ENCODE peak calls at places on chromosomes 4 and X, in four cellular contexts. P is left ventricle myocardium inferior, S is breast epithelium, K is left lung. X is an unnamed sample. For H3K36me3, the result is how much of the 10 kb centered on the place peaks cover.

GRCh38 chrX:47556045-47556623 is 4.9 kb upstream of the ARAF start:
- DNase-seq in S (peak), K (peak), P (peak), X (peak)

GRCh38 chrX:68990948-68991347 is 162.1 kb downstream of the EFNB1 start:
- DNase-seq in K (no peak), S (no peak), P (no peak), X (no peak)

GRCh38 chrX:72620550-72621145 is 48.0 kb upstream of the HDAC8 start:
- DNase-seq in S (peak), P (peak), K (peak), X (peak)

GRCh38 chr4:113825272-113825671 is 63.7 kb upstream of the CAMK2D start:
- DNase-seq in K (no peak), S (no peak), P (no peak), X (no peak)

GRCh38 chr4:56619160-56619559 is 61.9 kb downstream of the HOPX start:
- DNase-seq in K (no peak), P (no peak), S (no peak), X (peak)

GRCh38 chrX:124263743-124264142 is 68.7 kb upstream of the TEX13D start:
- DNase-seq in K (no peak), P (no peak), S (no peak), X (peak)

GRCh38 chr4:104879367-104879766 is 267.3 kb upstream of the TET2 start:
- DNase-seq in K (no peak), S (no peak), P (no peak), X (peak)

GRCh38 chr4:146368209-146368608 is 153.5 kb downstream of the SLC10A7 start:
- DNase-seq in S (no peak), P (peak), K (no peak), X (no peak)

GRCh38 chr4:142345909-142346308 is 500.2 kb downstream of the INPP4B start:
- DNase-seq in S (no peak), P (no peak), K (no peak), X (no peak)

GRCh38 chr4:42398448-42399355 is 1.4 kb downstream of the SHISA3 start:
- DNase-seq in P (peak), S (no peak), K (no peak), X (no peak)

GRCh38 chrX:22575161-22575845 is 302.6 kb downstream of the CBLL2 start:
- DNase-seq in K (no peak), S (no peak), P (no peak), X (peak)

GRCh38 chr4:180657881-180658280 is 1585.3 kb upstream of the TENM3 start:
- DNase-seq in P (no peak), S (no peak), K (no peak), X (no peak)

GRCh38 chr4:146110847-146111485 is 64.6 kb upstream of the LSM6 start:
- DNase-seq in S (no peak), K (no peak), P (no peak), X (no peak)

GRCh38 chr4:110518889-110519490 is 43.0 kb downstream of the ENPEP start:
- DNase-seq in K (no peak), S (no peak), P (no peak), X (peak)

GRCh38 chr4:821631-822030 is 4.3 kb downstream of the CPLX1 start:
- DNase-seq in S (no peak), P (no peak), K (no peak), X (no peak)

GRCh38 chr4:1380368-1381151 is 25.7 kb downstream of the NKX1-1 start:
- DNase-seq in P (peak), S (peak), K (peak), X (no peak)

GRCh38 chr4:77344001-77344400 is 187.0 kb downstream of the CCNG2 start:
- DNase-seq in P (no peak), S (no peak), K (no peak), X (peak)

GRCh38 chrX:135572436-135572835 is 52.0 kb downstream of the INTS6L start:
- DNase-seq in P (no peak), S (no peak), K (no peak), X (no peak)

GRCh38 chr4:182307746-182308145 is 64.5 kb downstream of the TENM3 start:
- DNase-seq in S (no peak), K (no peak), P (no peak), X (peak)

GRCh38 chrX:102651968-102652744 is 873 bp downstream of the GPRASP1 start:
- DNase-seq in P (no peak), S (no peak), K (no peak), X (peak)

GRCh38 chrX:148310402-148311200 is 189.8 kb upstream of the AFF2 start:
- DNase-seq in P (no peak), S (no peak), K (no peak), X (no peak)

GRCh38 chr4:144295286-144295995 is 154.9 kb upstream of the GYPA start:
- DNase-seq in P (no peak), S (no peak), K (no peak), X (peak)

GRCh38 chrX:7570432-7571009 is 272.4 kb upstream of the VCX start:
- DNase-seq in S (no peak), K (no peak), P (no peak), X (peak)

GRCh38 chr4:185718578-185719492 is 93.2 kb downstream of the SORBS2 start:
- DNase-seq in P (no peak), K (no peak), S (no peak), X (no peak)

GRCh38 chr4:1667273-1667672 is 16.8 kb downstream of the FAM53A start:
- DNase-seq in K (no peak), P (no peak), S (no peak), X (no peak)

GRCh38 chrX:8748855-8749254 is 16.9 kb upstream of the ANOS1 start:
- DNase-seq in S (no peak), P (no peak), K (no peak), X (peak)

GRCh38 chr4:118102195-118102594 is 67.9 kb downstream of the NDST3 start:
- DNase-seq in K (no peak), S (no peak), P (no peak), X (no peak)

GRCh38 chr4:78652282-78652876 is 100.8 kb downstream of the ANXA3 start:
- DNase-seq in P (no peak), K (no peak), S (peak), X (no peak)

GRCh38 chr4:176800891-176801534 is 8.3 kb upstream of the VEGFC start:
- DNase-seq in S (no peak), K (no peak), P (no peak), X (no peak)

GRCh38 chrX:149715468-149715867 is 3.6 kb downstream of the MAGEA11 start:
- DNase-seq in K (no peak), S (no peak), P (no peak), X (no peak)

GRCh38 chr4:2741626-2742025 is 14.5 kb downstream of the TNIP2 start:
- DNase-seq in P (no peak), K (peak), S (no peak), X (no peak)

DNA sequence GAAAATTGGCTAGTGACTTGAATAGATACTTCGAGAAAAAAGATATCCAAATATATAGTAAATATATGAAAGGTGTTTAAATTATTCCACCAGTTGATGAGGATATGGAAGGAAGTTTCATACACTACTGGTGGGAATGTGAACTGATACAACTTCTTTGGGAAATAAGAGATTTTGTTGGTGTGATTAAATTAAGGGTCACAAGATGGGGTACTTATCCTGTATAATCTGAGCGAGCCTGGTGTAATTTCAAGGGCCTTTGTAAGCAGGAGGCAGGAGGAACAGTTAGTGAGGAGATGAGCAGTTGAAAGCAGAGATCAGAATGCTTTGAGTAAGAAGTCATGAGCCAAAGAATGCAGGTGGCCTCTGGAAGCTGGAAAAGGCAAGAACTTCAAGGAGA is 192.2 kb downstream of the KCTD8 start:
- DNase-seq in P (no peak), S (no peak), K (no peak), X (no peak)
- TF ChIP-seq CTCF in P (no peak), S (no peak), K (no peak), X (no peak)

GRCh38 chr4:128855656-128856055 is 46.2 kb downstream of the JADE1 start:
- DNase-seq in P (no peak), K (no peak), S (no peak), X (no peak)

GRCh38 chr4:128854433-128854832 is 44.9 kb downstream of the JADE1 start:
- DNase-seq in P (no peak), S (no peak), K (no peak), X (no peak)

GRCh38 chr4:128858875-128859696 is 49.6 kb downstream of the JADE1 start:
- DNase-seq in S (no peak), P (no peak), K (no peak), X (no peak)

GRCh38 chr4:128853741-128854140 is 44.2 kb downstream of the JADE1 start:
- DNase-seq in K (no peak), P (no peak), S (no peak), X (no peak)

DNA sequence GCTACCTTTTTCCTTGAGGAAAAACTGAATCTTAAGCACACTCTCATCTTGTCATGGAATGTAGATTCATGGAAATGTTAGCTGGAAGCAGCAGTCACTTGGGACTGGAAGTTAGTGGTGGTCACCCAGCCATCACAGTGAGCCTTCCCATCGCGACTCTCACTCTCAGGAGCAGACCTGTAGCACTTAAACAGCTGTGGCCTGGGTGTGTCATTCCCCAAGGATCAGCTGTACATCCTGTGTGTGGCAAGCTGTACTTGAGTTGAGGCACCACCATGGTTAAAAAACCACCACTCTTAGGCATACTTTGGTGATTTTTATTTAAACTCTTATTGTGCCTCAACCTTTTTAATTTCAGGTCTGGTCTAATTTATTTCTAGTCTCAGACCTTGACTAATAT is 46.7 kb downstream of the JADE1 start:
- DNase-seq in S (no peak), K (no peak), P (no peak), X (no peak)
- H3K36me3 ChIP-seq in S (under half), K (under half), P (half or more), X (under half)

DNA sequence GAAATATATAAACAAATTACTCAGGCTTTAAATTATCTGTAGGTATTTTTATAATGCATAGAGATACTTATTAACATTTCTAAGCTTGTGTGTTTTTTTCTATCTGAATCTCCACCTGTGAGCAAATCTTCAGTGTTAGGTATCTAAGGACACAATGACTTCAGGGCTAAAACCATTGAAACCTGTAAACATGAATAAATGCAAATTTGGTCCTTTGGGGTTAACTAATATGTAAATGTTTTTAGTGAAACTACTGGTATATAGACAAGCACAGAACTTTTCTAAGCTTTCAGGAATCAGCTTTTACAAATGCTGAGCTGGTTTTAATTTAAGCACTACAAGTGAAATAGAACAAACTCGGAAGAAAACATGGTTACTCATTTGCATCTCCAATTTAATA is 147.9 kb downstream of the FBXO8 start:
- DNase-seq in P (no peak), K (no peak), S (no peak), X (no peak)
- H3K4me3 ChIP-seq in P (peak), K (no peak), S (peak), X (no peak)

GRCh38 chrX:13898084-13898483 is 81.2 kb upstream of the GPM6B start:
- DNase-seq in K (no peak), P (no peak), S (no peak), X (no peak)
- TF ChIP-seq CTCF in K (no peak), P (peak), S (no peak), X (peak)

DNA sequence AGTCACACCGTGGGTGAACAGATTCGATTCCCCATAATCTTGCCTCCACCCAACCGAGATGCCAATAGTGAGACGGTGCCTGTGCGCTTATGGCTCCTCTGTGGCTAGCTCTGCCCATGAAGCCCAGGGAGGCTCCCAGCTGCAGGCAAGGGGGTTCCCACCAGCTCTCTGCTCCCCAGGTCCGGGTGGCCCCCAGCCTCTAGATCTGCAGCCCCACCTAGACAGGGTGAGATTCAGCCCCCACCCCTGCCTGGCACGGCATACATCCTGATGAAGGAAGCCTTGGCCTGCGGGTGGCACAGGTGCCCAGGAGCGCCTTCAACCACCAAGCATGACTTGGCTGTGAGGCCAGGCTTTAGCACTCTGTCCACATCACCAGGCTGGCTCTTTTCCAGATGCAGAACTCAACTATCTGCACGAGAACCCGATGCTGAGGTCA is 40.6 kb downstream of the WDR1 start:
- DNase-seq in K (peak), S (peak), P (peak), X (no peak)
- H3K36me3 ChIP-seq in K (under half), S (under half), P (half or more), X (half or more)

GRCh38 chrX:153925739-153926593 is at the start of gene ARHGAP4:
- DNase-seq in S (no peak), K (peak), P (no peak), X (no peak)
- H3K4me3 ChIP-seq in S (peak), K (peak), P (peak), X (peak)

DNA sequence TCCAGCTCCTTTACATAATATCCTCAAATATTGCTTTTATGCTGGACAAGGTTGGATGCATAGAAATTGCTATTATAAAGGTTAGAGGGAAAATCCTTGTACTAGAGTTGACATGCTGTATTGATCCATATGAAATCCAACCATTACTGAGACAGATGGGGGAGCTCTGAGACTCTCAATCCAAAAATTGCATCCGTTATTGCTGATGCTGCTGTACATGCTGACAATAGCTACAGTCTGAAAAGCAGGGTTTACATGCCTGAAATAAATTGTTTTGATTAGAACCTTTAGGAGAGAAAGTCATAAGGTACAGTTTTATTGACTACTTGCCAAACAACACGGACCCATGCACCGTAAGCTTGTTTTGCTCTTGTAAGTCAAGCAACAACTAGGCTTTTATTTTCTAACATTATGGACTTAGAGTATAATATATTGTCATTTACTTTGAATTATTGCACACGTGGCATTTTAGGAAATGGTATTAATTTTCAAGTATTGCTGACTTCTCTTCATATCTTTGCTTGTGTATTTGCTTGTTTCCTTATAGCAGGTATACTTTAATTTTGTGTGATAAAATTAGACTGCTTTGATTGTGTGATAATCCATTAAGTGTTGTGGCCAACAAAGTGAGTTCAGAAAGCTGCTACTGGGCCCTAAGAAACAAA is 1365.2 kb downstream of the STIM2 start:
- DNase-seq in S (no peak), K (no peak), P (no peak), X (peak)
- TF ChIP-seq CTCF in S (no peak), K (no peak), P (no peak), X (no peak)

GRCh38 chr4:7003176-7003878 is 39.8 kb upstream of the TADA2B start:
- DNase-seq in K (no peak), S (no peak), P (no peak), X (no peak)
- H3K36me3 ChIP-seq in K (under half), S (under half), P (half or more), X (under half)

X was measured in bronchial epithelial cell.